ENCODE peak calls at places on chromosome 15, in five cellular contexts. U, G, E, H and R are unnamed samples.

GRCh38 chr15:80660114-80660513 is 35.0 kb upstream of the ABHD17C start:
- DNase-seq in U (no peak), G (no peak), E (peak), H (peak), R (no peak)

GRCh38 chr15:57706405-57707209 is at the start of gene POLR2M:
- DNase-seq in U (peak), G (peak), E (peak), H (peak), R (peak)

GRCh38 chr15:90819390-90819789 is 49.0 kb upstream of the FURIN start:
- DNase-seq in U (no peak), G (no peak), E (no peak), H (no peak), R (no peak)

GRCh38 chr15:35260961-35261360 is 175.9 kb upstream of the NANOGP8 start:
- DNase-seq in U (no peak), G (no peak), E (no peak), H (no peak), R (no peak)

GRCh38 chr15:66763186-66764066 is 61.4 kb downstream of the SMAD6 start:
- DNase-seq in U (no peak), G (no peak), E (no peak), H (no peak), R (no peak)

GRCh38 chr15:69898243-69898642 is 199.5 kb downstream of the TLE3 start:
- DNase-seq in U (no peak), G (no peak), E (no peak), H (no peak), R (no peak)

GRCh38 chr15:70476441-70476840 is 286.9 kb downstream of the UACA start:
- DNase-seq in U (no peak), G (no peak), E (no peak), H (no peak), R (no peak)

GRCh38 chr15:58527573-58528196 is 95.9 kb downstream of the LIPC start:
- DNase-seq in U (no peak), G (no peak), E (no peak), H (no peak), R (no peak)

GRCh38 chr15:51621917-51622268 is 678 bp downstream of the DMXL2 start:
- DNase-seq in U (no peak), G (peak), E (peak), H (peak), R (no peak)

GRCh38 chr15:80613762-80614365 is 81.2 kb upstream of the ABHD17C start:
- DNase-seq in U (no peak), G (no peak), E (no peak), H (no peak), R (peak)

GRCh38 chr15:67397139-67397538 is 123.8 kb upstream of the C15orf61 start:
- DNase-seq in U (no peak), G (no peak), E (no peak), H (no peak), R (no peak)

GRCh38 chr15:56192659-56193442 is 50.8 kb downstream of the RFX7 start:
- DNase-seq in U (no peak), G (no peak), E (no peak), H (no peak), R (no peak)

GRCh38 chr15:32683906-32684584 is 33.8 kb upstream of the GREM1 start:
- DNase-seq in U (no peak), G (no peak), E (no peak), H (peak), R (no peak)

GRCh38 chr15:93250905-93251304 is 161.9 kb upstream of the RGMA start:
- DNase-seq in U (no peak), G (no peak), E (no peak), H (no peak), R (no peak)

GRCh38 chr15:67927501-67928156 is 87.8 kb upstream of the RNU6-1 start:
- DNase-seq in U (no peak), G (no peak), E (no peak), H (peak), R (peak)

GRCh38 chr15:43968551-43968950 is 141.7 kb downstream of the WDR76 start:
- DNase-seq in U (no peak), G (no peak), E (no peak), H (no peak), R (no peak)

GRCh38 chr15:52318729-52319500 is 23.3 kb upstream of the MYO5C start:
- DNase-seq in U (no peak), G (no peak), E (no peak), H (no peak), R (no peak)

GRCh38 chr15:75646944-75647364 is 758 bp upstream of the SNX33 start:
- DNase-seq in U (no peak), G (no peak), E (peak), H (no peak), R (no peak)

GRCh38 chr15:79673416-79674123 is 223.2 kb downstream of the MTHFS start:
- DNase-seq in U (no peak), G (no peak), E (no peak), H (peak), R (no peak)

GRCh38 chr15:89278307-89278706 is 34.5 kb downstream of the FANCI start:
- DNase-seq in U (no peak), G (no peak), E (no peak), H (peak), R (no peak)

GRCh38 chr15:73931441-73931840 is 5.2 kb downstream of the LOXL1 start:
- DNase-seq in U (no peak), G (no peak), E (no peak), H (no peak), R (no peak)

GRCh38 chr15:94855018-94855408 is 623.7 kb downstream of the MCTP2 start:
- DNase-seq in U (no peak), G (no peak), E (no peak), H (no peak), R (no peak)

GRCh38 chr15:82568986-82569385 is 28.7 kb upstream of the RPS17 start:
- DNase-seq in U (no peak), G (no peak), E (no peak), H (no peak), R (no peak)

GRCh38 chr15:79853492-79854328 is 43.1 kb downstream of the MTHFS start:
- DNase-seq in U (peak), G (peak), E (peak), H (peak), R (no peak)

GRCh38 chr15:70559223-70559823 is 204.0 kb downstream of the UACA start:
- DNase-seq in U (no peak), G (peak), E (peak), H (no peak), R (no peak)

GRCh38 chr15:83697716-83698115 is 43.8 kb downstream of the ADAMTSL3 start:
- DNase-seq in U (no peak), G (no peak), E (no peak), H (peak), R (no peak)

GRCh38 chr15:87369269-87369668 is 887.3 kb downstream of the NTRK3 start:
- DNase-seq in U (no peak), G (no peak), E (no peak), H (peak), R (no peak)

GRCh38 chr15:80596521-80596976 is 98.6 kb upstream of the ABHD17C start:
- DNase-seq in U (no peak), G (no peak), E (no peak), H (no peak), R (no peak)

GRCh38 chr15:31499236-31499952 is 172.8 kb downstream of the KLF13 start:
- DNase-seq in U (no peak), G (no peak), E (no peak), H (no peak), R (peak)

GRCh38 chr15:79257454-79257853 is 25.1 kb upstream of the ANKRD34C start:
- DNase-seq in U (no peak), G (no peak), E (no peak), H (no peak), R (peak)